ENCODE peak calls at places on chromosomes 11 and 22, in four cellular contexts. N, A, K and I are unnamed samples.

GRCh38 chr22:42080287-42080686 is 787 bp downstream of the SMDT1 start:
- DNase-seq in A (no peak), N (peak), K (peak), I (no peak)

GRCh38 chr22:22877523-22878210 is 9.9 kb upstream of the IGLL5 start:
- DNase-seq in A (peak), K (peak), N (peak), I (peak)

GRCh38 chr11:27694992-27695391 is 5.3 kb downstream of the BDNF start:
- DNase-seq in N (no peak), A (no peak), K (no peak), I (no peak)

GRCh38 chr11:119684361-119685072 is 44.5 kb downstream of the NECTIN1 start:
- DNase-seq in A (no peak), N (peak), K (peak), I (no peak)

GRCh38 chr22:50118129-50118528 is 28.3 kb downstream of the MOV10L1 start:
- DNase-seq in K (peak), A (no peak), N (no peak), I (no peak)

GRCh38 chr11:119729581-119730346 is 764 bp upstream of the NECTIN1 start:
- DNase-seq in A (peak), N (peak), K (peak), I (no peak)

GRCh38 chr22:29670615-29671014 is 49.2 kb upstream of the CABP7 start:
- DNase-seq in A (no peak), K (no peak), N (no peak), I (no peak)

GRCh38 chr11:76394411-76394810 is 13.3 kb downstream of the GVQW3 start:
- DNase-seq in K (no peak), N (no peak), A (no peak), I (no peak)

GRCh38 chr11:122697636-122698167 is 42.2 kb downstream of the UBASH3B start:
- DNase-seq in A (peak), N (peak), K (peak), I (peak)

GRCh38 chr22:28283025-28283654 is 364.1 kb upstream of the PITPNB start:
- DNase-seq in N (no peak), A (peak), K (peak), I (no peak)

GRCh38 chr11:39365809-39366436 is 2093.5 kb downstream of the LRRC4C start:
- DNase-seq in K (no peak), N (peak), A (no peak), I (no peak)

GRCh38 chr11:131924446-131925240 is 554.2 kb downstream of the NTM start:
- DNase-seq in K (peak), A (no peak), N (peak), I (no peak)

GRCh38 chr11:121451178-121451981 is 734 bp upstream of the SORL1 start:
- DNase-seq in N (no peak), A (no peak), K (no peak), I (no peak)

GRCh38 chr11:121453589-121454299 is 977 bp upstream of the SORL1-AS1 start:
- DNase-seq in N (no peak), A (no peak), K (no peak), I (no peak)

GRCh38 chr11:121452609-121453150 is at the start of gene SORL1-AS1:
- DNase-seq in K (peak), A (no peak), N (peak), I (peak)

GRCh38 chr11:121450424-121450823 is 1.7 kb upstream of the SORL1 start:
- DNase-seq in K (no peak), N (no peak), A (no peak), I (no peak)

GRCh38 chr11:121451982-121452608 is at the start of gene SORL1:
- DNase-seq in A (peak), K (peak), N (peak), I (peak)
- H3K27ac ChIP-seq in A (peak), K (peak), N (no peak), I (peak)

DNA sequence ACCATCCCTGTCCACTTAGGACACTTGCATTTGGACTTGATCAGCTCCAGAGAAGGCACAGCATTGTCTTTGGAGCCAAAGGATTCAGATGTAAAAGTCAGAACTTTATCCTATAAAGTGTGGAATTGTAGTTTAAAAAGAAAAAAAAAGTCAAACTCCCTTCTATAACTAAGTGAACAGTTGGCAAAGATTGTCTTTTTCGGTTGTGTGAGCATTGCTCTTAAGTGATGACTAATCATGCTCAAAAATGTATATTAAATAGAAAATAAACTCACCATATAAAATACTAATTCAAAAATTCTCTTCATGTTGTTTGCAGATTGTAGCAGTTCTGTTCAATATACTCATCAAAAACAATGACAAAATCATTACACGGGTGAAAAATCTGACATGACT is 93.8 kb downstream of the ETS1 start:
- DNase-seq in A (no peak), K (peak), N (no peak), I (no peak)
- H3K27ac ChIP-seq in A (peak), K (peak), N (peak), I (peak)

DNA sequence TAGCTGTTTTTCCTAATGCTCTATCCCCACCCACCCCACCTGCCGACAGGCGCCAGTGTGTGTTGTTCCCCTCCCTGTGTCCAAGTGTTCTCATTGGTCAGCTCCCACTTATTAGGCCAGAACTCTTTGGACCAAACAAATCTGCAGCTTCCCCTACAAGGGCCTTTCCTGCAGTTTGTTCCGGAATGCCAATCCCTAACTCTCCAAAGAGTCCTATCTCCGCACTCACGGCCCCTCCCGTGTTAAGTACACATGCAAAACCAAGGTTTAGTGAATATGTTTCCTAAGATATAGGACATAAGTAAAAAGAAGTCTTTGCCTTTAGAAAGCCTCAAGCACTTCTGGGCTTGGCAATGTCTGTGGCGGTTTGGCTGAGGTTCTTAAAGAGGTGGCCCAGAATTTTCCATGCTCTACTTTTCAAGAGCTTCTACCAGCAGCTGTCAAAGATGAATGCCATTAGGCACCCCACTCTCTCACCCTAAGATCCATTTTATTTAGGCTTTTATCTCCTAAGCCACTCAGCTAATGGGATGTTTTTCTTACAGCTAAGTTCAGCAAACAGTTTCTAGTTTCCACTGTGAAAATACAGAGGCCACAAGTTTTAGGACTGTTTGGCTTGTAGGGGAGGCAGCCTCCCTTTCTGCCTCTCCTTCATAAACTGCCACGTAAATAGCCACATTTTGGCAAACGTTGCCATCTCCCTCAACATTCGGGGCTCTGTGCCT is 1.6 kb downstream of the CD59 start:
- DNase-seq in K (no peak), N (peak), A (peak), I (no peak)
- H3K27ac ChIP-seq in K (peak), N (no peak), A (peak), I (no peak)

GRCh38 chr11:104259121-104259610 is 95.2 kb upstream of the PDGFD start:
- DNase-seq in N (no peak), A (no peak), K (no peak), I (no peak)
- H3K27ac ChIP-seq in N (no peak), A (no peak), K (no peak), I (no peak)

DNA sequence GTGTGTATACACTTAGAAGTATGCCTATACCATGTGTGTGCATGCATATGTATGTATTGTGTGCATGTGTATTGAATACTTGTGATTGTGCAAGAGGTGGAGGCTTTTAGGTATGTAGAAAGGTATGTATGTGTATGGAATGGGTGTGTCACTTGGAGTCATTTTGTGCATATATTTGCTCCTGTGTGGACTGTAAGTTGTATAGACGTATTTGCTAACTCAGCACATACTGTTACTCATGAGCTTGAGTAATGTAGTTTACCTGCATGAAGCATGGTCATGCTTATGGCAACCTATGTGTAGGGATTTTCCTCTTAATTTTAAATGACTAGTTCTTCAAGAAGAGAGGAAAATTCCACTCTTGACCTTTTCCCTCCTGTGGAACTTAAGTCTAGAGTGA is 507.6 kb upstream of the LARGE1 start:
- DNase-seq in K (no peak), A (no peak), N (no peak), I (no peak)
- H3K27ac ChIP-seq in K (no peak), A (no peak), N (no peak), I (no peak)

GRCh38 chr22:36981247-36981775 is 37.9 kb downstream of the TST start:
- DNase-seq in K (no peak), N (no peak), A (no peak), I (no peak)
- H3K27ac ChIP-seq in K (no peak), N (no peak), A (no peak), I (no peak)

DNA sequence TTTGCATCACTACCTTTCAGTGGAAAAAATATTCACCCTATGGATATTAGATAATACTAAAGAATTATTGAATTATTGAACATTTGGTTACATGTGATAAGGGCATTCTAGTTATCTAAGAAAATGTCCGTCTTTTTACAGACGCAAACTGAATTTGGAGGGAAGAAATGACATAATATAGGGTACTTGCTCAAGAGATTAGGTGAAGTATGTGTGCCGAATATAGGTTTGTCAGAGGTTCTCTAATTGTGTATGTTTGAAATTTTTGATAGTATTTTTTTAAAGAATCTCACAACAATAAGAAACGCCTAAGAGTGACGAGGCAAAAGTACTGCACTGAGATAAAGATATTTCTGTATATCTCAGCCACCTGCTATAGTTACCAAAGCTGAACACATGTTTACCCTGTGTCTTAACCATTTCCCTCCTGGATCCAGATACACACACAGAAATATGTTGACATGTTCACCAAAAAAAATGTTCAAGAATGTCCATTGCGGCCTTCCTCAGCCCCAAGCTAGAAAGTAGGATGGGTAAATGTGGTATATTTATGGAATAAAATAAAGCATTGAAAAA is 92.0 kb downstream of the PRMT3 start:
- DNase-seq in N (no peak), K (no peak), A (no peak), I (no peak)
- H3K27ac ChIP-seq in N (no peak), K (no peak), A (no peak), I (no peak)